ENCODE peak calls at places on chromosomes 3 and 15, in five cellular contexts. P, C, Q, Z and V are unnamed samples.

GRCh38 chr15:35671197-35671596 is 125.2 kb upstream of the DPH6 start:
- DNase-seq in P (peak), C (no peak), Q (no peak), Z (no peak), V (no peak)

GRCh38 chr15:77998592-77998991 is 78.9 kb downstream of the TBC1D2B start:
- DNase-seq in P (no peak), C (no peak), Q (no peak), Z (no peak), V (no peak)

GRCh38 chr3:56954125-56954524 is 106.3 kb upstream of the SPATA12 start:
- DNase-seq in P (no peak), C (no peak), Q (no peak), Z (no peak), V (no peak)

GRCh38 chr15:69719527-69719926 is 266.9 kb downstream of the RPLP1 start:
- DNase-seq in P (no peak), C (no peak), Q (no peak), Z (no peak), V (no peak)

GRCh38 chr3:129665024-129665768 is 58.7 kb upstream of the PLXND1 start:
- DNase-seq in P (peak), C (no peak), Q (peak), Z (no peak), V (no peak)

GRCh38 chr15:59330649-59331048 is 42.0 kb downstream of the MYO1E start:
- DNase-seq in P (no peak), C (no peak), Q (no peak), Z (no peak), V (no peak)

GRCh38 chr3:182909318-182910040 is 70.9 kb downstream of the DCUN1D1 start:
- DNase-seq in P (peak), C (no peak), Q (peak), Z (peak), V (peak)

GRCh38 chr3:908839-909238 is 184.0 kb upstream of the CNTN6 start:
- DNase-seq in P (no peak), C (no peak), Q (peak), Z (peak), V (no peak)

GRCh38 chr3:195179782-195180489 is 91.0 kb downstream of the XXYLT1 start:
- DNase-seq in P (no peak), C (no peak), Q (peak), Z (no peak), V (no peak)

GRCh38 chr3:146187334-146187950 is 26.5 kb upstream of the PLOD2 start:
- DNase-seq in P (peak), C (no peak), Q (peak), Z (peak), V (peak)

GRCh38 chr3:106029941-106030619 is 161.3 kb upstream of the CBLB start:
- DNase-seq in P (no peak), C (no peak), Q (no peak), Z (no peak), V (no peak)

GRCh38 chr3:60154011-60154410 is 1097.2 kb downstream of the FHIT start:
- DNase-seq in P (no peak), C (no peak), Q (no peak), Z (no peak), V (no peak)

GRCh38 chr3:72100626-72101187 is 315.8 kb upstream of the PROK2 start:
- DNase-seq in P (peak), C (no peak), Q (peak), Z (peak), V (peak)

GRCh38 chr15:48358229-48358641 is 27.0 kb downstream of the DUT start:
- DNase-seq in P (peak), C (no peak), Q (peak), Z (peak), V (peak)